ENCODE peak calls at places on chromosomes 5 and 9, in five cellular contexts. D is sigmoid colon, R is MM.1S, H is neural progenitor cell, Q is GM23248. X is an unnamed sample.

GRCh38 chr9:108707120-108707519 is 148.7 kb downstream of the ACTL7B start:
- DNase-seq in D (no peak), R (no peak), H (no peak), Q (no peak), X (no peak)

GRCh38 chr9:109940536-109940935 is 160.5 kb downstream of the PALM2AKAP2 start:
- DNase-seq in D (no peak), R (no peak), H (no peak), Q (no peak), X (no peak)

GRCh38 chr5:110612778-110613396 is 113.6 kb downstream of the TMEM232 start:
- DNase-seq in D (no peak), R (no peak), H (peak; percentile 70), Q (no peak), X (no peak)

GRCh38 chr9:115189686-115190085 is 71.7 kb upstream of the TNC start:
- DNase-seq in D (no peak), R (no peak), H (no peak), Q (no peak), X (no peak)

GRCh38 chr9:13627502-13627901 is 348.0 kb upstream of the MPDZ start:
- DNase-seq in D (no peak), R (no peak), H (no peak), Q (no peak), X (no peak)

GRCh38 chr9:24095246-24095645 is 269.2 kb upstream of the ELAVL2 start:
- DNase-seq in D (no peak), R (no peak), H (no peak), Q (no peak), X (no peak)

GRCh38 chr5:66967826-66968262 is 228.8 kb downstream of the CD180 start:
- DNase-seq in D (no peak), R (no peak), H (no peak), Q (peak; percentile 48), X (no peak)

GRCh38 chr5:137078171-137078665 is 420.9 kb downstream of the SPOCK1 start:
- DNase-seq in D (no peak), R (no peak), H (no peak), Q (peak; percentile 52), X (peak; percentile 59)

GRCh38 chr9:125550216-125550614 is 156.8 kb downstream of the MAPKAP1 start:
- DNase-seq in D (no peak), R (no peak), H (no peak), Q (peak; percentile 44), X (no peak)

GRCh38 chr9:128819716-128820664 is 1.7 kb downstream of the ENDOG start:
- DNase-seq in D (peak; percentile 91), R (no peak), H (peak; percentile 25), Q (peak; percentile 82), X (no peak)

GRCh38 chr5:100186181-100186580 is 349.0 kb upstream of the FAM174A start:
- DNase-seq in D (no peak), R (no peak), H (peak; percentile 65), Q (no peak), X (no peak)
- H3K27ac ChIP-seq in D (no peak overlapping the region), R (no peak overlapping the region), H (peak overlapping the region; percentile 58), Q (no peak overlapping the region), X (no peak overlapping the region)

DNA sequence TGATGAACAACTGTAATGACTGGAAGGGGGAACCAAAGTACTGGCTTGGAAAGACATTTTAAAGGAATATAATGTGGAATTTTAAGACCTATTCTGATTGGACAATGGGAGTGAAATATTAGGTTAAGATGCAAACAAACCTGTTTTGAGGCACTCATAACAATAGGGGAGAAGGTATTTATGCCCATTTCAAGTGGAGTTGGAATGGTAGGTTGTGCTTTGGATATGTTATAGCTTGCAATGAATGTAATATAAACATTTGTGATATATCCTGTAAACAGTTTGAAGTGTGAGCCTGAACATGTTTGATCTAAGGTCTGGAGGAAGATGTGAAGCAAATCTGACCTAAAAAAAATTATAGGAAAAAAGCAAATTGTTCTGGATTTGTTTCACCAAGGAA is 129.6 kb upstream of the GRHPR start:
- DNase-seq in D (no peak), R (no peak), H (no peak), Q (no peak), X (no peak)
- H3K27ac ChIP-seq in D (no peak overlapping the region), R (no peak overlapping the region), H (no peak overlapping the region), Q (no peak overlapping the region), X (peak overlapping the region; percentile 41)

DNA sequence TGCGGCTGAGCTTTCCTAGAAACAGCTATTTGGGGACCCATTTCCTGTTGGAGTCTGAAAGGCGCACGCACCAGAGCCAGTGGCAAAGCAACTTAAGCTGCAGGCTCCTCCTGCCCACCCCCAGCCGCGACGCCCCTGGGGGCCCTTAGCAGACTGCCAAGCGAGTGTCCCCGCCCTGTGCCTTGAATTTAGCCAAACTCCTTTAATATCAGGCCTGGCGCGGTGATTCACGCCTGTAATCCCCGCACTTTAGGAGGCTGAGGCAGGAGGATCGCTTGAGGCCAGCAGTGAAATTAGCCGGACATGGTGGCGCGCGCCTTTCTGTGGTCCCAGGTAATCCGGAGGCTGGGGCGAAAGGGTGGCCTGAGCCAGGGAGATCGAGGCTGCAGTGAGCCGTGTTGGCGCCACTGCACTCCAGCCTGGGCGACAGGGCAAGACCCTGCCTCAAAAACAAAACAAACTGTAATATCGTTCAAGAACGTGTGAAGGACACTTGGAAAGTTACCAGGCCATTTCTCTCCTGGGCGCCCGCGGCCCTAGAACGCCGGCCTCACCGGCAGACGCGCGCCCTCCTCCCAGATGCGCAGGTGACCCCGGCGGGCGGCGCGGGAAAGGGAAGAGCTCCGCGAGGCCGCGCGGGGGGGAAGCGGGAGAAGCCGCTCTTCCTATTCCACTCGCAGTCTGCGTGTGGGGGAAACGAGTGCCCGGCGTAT is 999 bp upstream of the F2R start:
- DNase-seq in D (no peak), R (no peak), H (peak; percentile 60), Q (peak; percentile 27), X (no peak)
- H3K27ac ChIP-seq in D (peak overlapping the region; percentile 63), R (no peak overlapping the region), H (no peak overlapping the region), Q (no peak overlapping the region), X (no peak overlapping the region)

DNA sequence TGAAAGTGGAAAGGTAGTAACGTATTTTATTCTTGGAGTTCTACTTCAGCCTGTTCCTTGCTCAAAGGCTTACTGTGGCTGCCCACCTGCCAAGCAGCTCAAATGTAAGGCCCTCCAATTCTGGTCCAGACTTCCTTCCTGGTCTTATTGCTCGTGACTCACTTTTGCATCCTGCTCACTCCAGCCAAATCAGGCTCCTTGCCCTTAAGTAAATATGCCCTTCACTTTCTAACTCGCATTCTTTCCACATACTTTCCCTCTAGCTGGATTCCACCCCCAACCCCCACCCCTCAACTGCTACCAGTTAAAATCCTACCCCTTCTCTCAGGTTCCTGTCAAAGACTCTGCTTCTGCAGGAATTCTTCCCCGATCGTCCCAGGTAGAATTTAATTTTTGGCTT is 96.6 kb downstream of the GALNT10 start:
- DNase-seq in D (no peak), R (no peak), H (peak; percentile 11), Q (peak; percentile 84), X (peak; percentile 12)
- H3K27ac ChIP-seq in D (peak overlapping the region; percentile 77), R (no peak overlapping the region), H (no peak overlapping the region), Q (peak overlapping the region; percentile 54), X (no peak overlapping the region)

GRCh38 chr5:159910843-159911229 is 5.4 kb upstream of the ADRA1B start:
- DNase-seq in D (no peak), R (no peak), H (no peak), Q (no peak), X (no peak)

GRCh38 chr5:159913048-159913447 is 3.2 kb upstream of the ADRA1B start:
- DNase-seq in D (no peak), R (no peak), H (no peak), Q (peak; percentile 88), X (no peak)

GRCh38 chr5:159911349-159911748 is 4.9 kb upstream of the ADRA1B start:
- DNase-seq in D (no peak), R (no peak), H (no peak), Q (no peak), X (no peak)

GRCh38 chr5:159913481-159913880 is 2.8 kb upstream of the ADRA1B start:
- DNase-seq in D (no peak), R (no peak), H (no peak), Q (no peak), X (no peak)

GRCh38 chr5:159912033-159912800 is 4.1 kb upstream of the ADRA1B start:
- DNase-seq in D (no peak), R (no peak), H (no peak), Q (peak; percentile 81), X (no peak)
- H3K27ac ChIP-seq in D (peak overlapping the region; percentile 56), R (no peak overlapping the region), H (no peak overlapping the region), Q (peak overlapping the region; percentile 66), X (peak overlapping the region; percentile 34)

GRCh38 chr5:132831095-132831860 is 831 bp upstream of the SHROOM1 start:
- DNase-seq in D (no peak), R (no peak), H (no peak), Q (no peak), X (no peak)

GRCh38 chr5:132829742-132830435 is 558 bp downstream of the SHROOM1 start:
- DNase-seq in D (peak; percentile 85), R (peak; percentile 79), H (peak; percentile 88), Q (peak; percentile 90), X (no peak)

GRCh38 chr5:132828846-132829494 is 1.5 kb downstream of the SHROOM1 start:
- DNase-seq in D (no peak), R (no peak), H (no peak), Q (no peak), X (no peak)

GRCh38 chr5:132832612-132833011 is 2.2 kb upstream of the SHROOM1 start:
- DNase-seq in D (no peak), R (no peak), H (no peak), Q (no peak), X (no peak)

GRCh38 chr5:132830436-132831094 is at the start of gene SHROOM1:
- DNase-seq in D (no peak), R (peak; percentile 85), H (peak; percentile 76), Q (peak; percentile 85), X (no peak)
- H3K27ac ChIP-seq in D (peak within 1 kb of the TSS; percentile 66), R (peak within 1 kb of the TSS; percentile 52), H (no peak within 1 kb of the TSS), Q (peak within 1 kb of the TSS; percentile 11), X (no peak within 1 kb of the TSS)

DNA sequence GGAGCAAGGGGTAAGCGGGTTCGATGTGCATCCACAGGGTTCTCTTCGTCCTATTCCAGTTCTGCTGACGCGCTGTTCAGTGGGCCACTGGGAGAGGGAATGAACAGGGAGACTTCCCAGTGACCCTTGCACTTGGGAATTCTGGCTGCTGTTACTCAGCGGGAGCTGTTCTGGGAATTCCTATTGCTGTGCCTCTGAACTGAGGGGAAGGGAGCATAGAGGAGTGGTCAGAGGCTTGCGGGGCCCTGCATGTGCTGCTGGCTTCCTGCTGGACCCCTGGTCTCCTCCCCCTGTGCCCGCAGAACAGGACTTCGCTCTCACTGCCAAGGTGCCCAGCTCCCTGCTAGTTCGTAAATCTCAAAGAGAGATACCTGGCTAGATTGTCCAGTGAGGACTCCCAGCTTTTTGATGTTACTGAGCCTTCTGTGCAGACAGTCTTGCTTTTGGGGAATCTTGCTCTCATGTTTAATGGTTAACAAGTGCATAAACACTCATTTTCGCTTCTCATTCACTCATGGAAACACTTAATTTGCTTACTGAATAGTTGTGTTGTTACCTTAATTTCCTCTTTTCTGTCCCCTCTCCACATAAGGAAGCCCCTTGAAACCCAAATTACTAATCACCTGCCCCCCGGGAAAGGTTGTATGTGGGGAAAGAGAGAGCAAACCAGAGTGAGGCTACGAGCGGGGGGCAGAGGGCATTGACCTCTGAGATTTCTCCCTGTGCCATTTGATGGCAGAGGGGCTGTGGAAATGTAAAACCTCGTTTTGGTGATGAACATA is 5.9 kb downstream of the TRIO start:
- DNase-seq in D (no peak), R (no peak), H (no peak), Q (no peak), X (no peak)
- H3K27ac ChIP-seq in D (peak overlapping the region; percentile 99), R (no peak overlapping the region), H (no peak overlapping the region), Q (no peak overlapping the region), X (no peak overlapping the region)